ENCODE peak calls at places on chromosome 11, in five cellular contexts. One of them, this sample, is unnamed.

GRCh38 chr11:104106136-104106754 is 57.7 kb downstream of the PDGFD start:
- DNase-seq in T-helper 1 cell: no peak
- DNase-seq in dorsolateral prefrontal cortex: no peak
- DNase-seq in NCI-H1105: no peak
- DNase-seq in left cardiac atrium: no peak
- DNase-seq in this sample: no peak

GRCh38 chr11:120179071-120179672 is 31.7 kb upstream of the OAF start:
- DNase-seq in T-helper 1 cell: no peak
- DNase-seq in dorsolateral prefrontal cortex: no peak
- DNase-seq in NCI-H1105: no peak
- DNase-seq in left cardiac atrium: no peak
- DNase-seq in this sample: no peak

GRCh38 chr11:13280323-13280722 is 2.7 kb downstream of the BMAL1 start:
- DNase-seq in T-helper 1 cell: no peak
- DNase-seq in dorsolateral prefrontal cortex: no peak
- DNase-seq in NCI-H1105: no peak
- DNase-seq in left cardiac atrium: no peak
- DNase-seq in this sample: no peak

GRCh38 chr11:7904910-7905309 is 26.2 kb downstream of the OR10A6 start:
- DNase-seq in T-helper 1 cell: no peak
- DNase-seq in dorsolateral prefrontal cortex: no peak
- DNase-seq in NCI-H1105: no peak
- DNase-seq in left cardiac atrium: no peak
- DNase-seq in this sample: no peak

GRCh38 chr11:122981388-122982264 is at the start of gene BSX:
- DNase-seq in T-helper 1 cell: peak
- DNase-seq in dorsolateral prefrontal cortex: no peak
- DNase-seq in NCI-H1105: no peak
- DNase-seq in left cardiac atrium: peak
- DNase-seq in this sample: no peak

GRCh38 chr11:87740968-87741367 is 434.3 kb downstream of the RAB38 start:
- DNase-seq in T-helper 1 cell: no peak
- DNase-seq in dorsolateral prefrontal cortex: no peak
- DNase-seq in NCI-H1105: no peak
- DNase-seq in left cardiac atrium: no peak
- DNase-seq in this sample: no peak

GRCh38 chr11:2169626-2170570 is 1.7 kb downstream of the TH start:
- DNase-seq in T-helper 1 cell: no peak
- DNase-seq in dorsolateral prefrontal cortex: no peak
- DNase-seq in NCI-H1105: no peak
- DNase-seq in left cardiac atrium: no peak
- DNase-seq in this sample: no peak

GRCh38 chr11:117686711-117687110 is 110.3 kb downstream of the DSCAML1 start:
- DNase-seq in T-helper 1 cell: no peak
- DNase-seq in dorsolateral prefrontal cortex: no peak
- DNase-seq in NCI-H1105: no peak
- DNase-seq in left cardiac atrium: no peak
- DNase-seq in this sample: no peak

GRCh38 chr11:120229451-120230424 is 10.2 kb upstream of the POU2F3 start:
- DNase-seq in T-helper 1 cell: no peak
- DNase-seq in dorsolateral prefrontal cortex: no peak
- DNase-seq in NCI-H1105: no peak
- DNase-seq in left cardiac atrium: no peak
- DNase-seq in this sample: no peak

GRCh38 chr11:94558468-94558867 is 8.7 kb upstream of the PIWIL4 start:
- DNase-seq in T-helper 1 cell: no peak
- DNase-seq in dorsolateral prefrontal cortex: no peak
- DNase-seq in NCI-H1105: no peak
- DNase-seq in left cardiac atrium: no peak
- DNase-seq in this sample: no peak

GRCh38 chr11:45659031-45659817 is 6.2 kb downstream of the CHST1 start:
- DNase-seq in T-helper 1 cell: no peak
- DNase-seq in dorsolateral prefrontal cortex: no peak
- DNase-seq in NCI-H1105: no peak
- DNase-seq in left cardiac atrium: no peak
- DNase-seq in this sample: no peak

GRCh38 chr11:130550984-130551383 is 102.5 kb downstream of the ADAMTS15 start:
- DNase-seq in T-helper 1 cell: no peak
- DNase-seq in dorsolateral prefrontal cortex: no peak
- DNase-seq in NCI-H1105: no peak
- DNase-seq in left cardiac atrium: no peak
- DNase-seq in this sample: no peak

This sample was measured in hypothalamus.